ENCODE peak calls at places on chromosomes 2 and 18, in ten cellular contexts. A, N, M, R, S, Q, W, I, J and E are unnamed samples.

GRCh38 chr2:112870851-112871830 is 34.6 kb upstream of the IL1B start:
- DNase-seq in A (no peak), Q (no peak), S (no peak), N (no peak), J (no peak), I (no peak), W (no peak), M (no peak), R (no peak), E (no peak)

GRCh38 chr18:54223568-54224241 is 764 bp downstream of the MBD2 start:
- DNase-seq in R (peak), Q (peak), J (peak), W (peak), A (peak), S (peak), I (peak), M (peak), N (peak), E (peak)

GRCh38 chr2:23488584-23488983 is 103.6 kb downstream of the KLHL29 start:
- DNase-seq in M (no peak), W (no peak), J (no peak), A (no peak), Q (no peak), R (no peak), I (no peak), S (no peak), N (no peak), E (no peak)

GRCh38 chr2:232893834-232894233 is 23.8 kb downstream of the SNORC start:
- DNase-seq in M (no peak), S (no peak), W (no peak), I (peak), N (no peak), J (no peak), Q (no peak), A (no peak), R (no peak), E (no peak)

GRCh38 chr2:2870106-2870505 is 507.5 kb downstream of the EIPR1 start:
- DNase-seq in A (peak), M (no peak), I (no peak), S (no peak), N (no peak), J (no peak), Q (no peak), W (no peak), R (no peak), E (peak)

GRCh38 chr2:11867926-11868325 is 121.5 kb downstream of the LPIN1 start:
- DNase-seq in R (no peak), I (no peak), M (no peak), S (no peak), J (no peak), Q (peak), W (no peak), N (no peak), A (no peak), E (no peak)

GRCh38 chr2:202609381-202610145 is 25.2 kb upstream of the FAM117B start:
- DNase-seq in M (no peak), N (no peak), J (peak), Q (peak), S (peak), A (no peak), I (no peak), R (no peak), W (no peak), E (peak)

GRCh38 chr2:191625016-191625415 is 52.9 kb upstream of the NABP1 start:
- DNase-seq in W (no peak), A (no peak), M (peak), Q (no peak), J (no peak), I (no peak), S (no peak), R (no peak), N (no peak), E (no peak)

GRCh38 chr2:177666408-177666807 is 273.8 kb downstream of the AGPS start:
- DNase-seq in Q (no peak), N (no peak), S (peak), R (no peak), W (no peak), A (no peak), I (no peak), M (no peak), J (no peak), E (no peak)

GRCh38 chr2:99822487-99823218 is 319.7 kb downstream of the AFF3 start:
- DNase-seq in Q (no peak), S (no peak), M (no peak), A (no peak), J (no peak), I (no peak), W (no peak), R (no peak), N (no peak), E (no peak)